ENCODE peak calls at places on chromosomes 6 and 20, in five cellular contexts. X is adrenal gland, F is tibial artery, P is heart left ventricle, J is left ventricle myocardium inferior. U is an unnamed sample.

GRCh38 chr6:122825180-122825579 is 36.1 kb downstream of the SMPDL3A start:
- DNase-seq in X (no peak), F (no peak), P (no peak), J (no peak), U (no peak)

GRCh38 chr6:166351715-166352285 is 9.5 kb upstream of the SFT2D1 start:
- DNase-seq in X (no peak), F (no peak), P (no peak), J (no peak), U (no peak)

GRCh38 chr6:107763959-107764358 is 60.2 kb downstream of the SCML4 start:
- DNase-seq in X (no peak), F (no peak), P (no peak), J (no peak), U (no peak)

GRCh38 chr20:47454298-47455132 is 47.2 kb upstream of the NCOA3 start:
- DNase-seq in X (no peak), F (no peak), P (no peak), J (no peak), U (no peak)

GRCh38 chr6:35611235-35611634 is 77.5 kb downstream of the FKBP5 start:
- DNase-seq in X (no peak), F (no peak), P (no peak), J (no peak), U (no peak)

GRCh38 chr6:140061422-140062041 is 687.1 kb upstream of the CITED2 start:
- DNase-seq in X (no peak), F (no peak), P (no peak), J (no peak), U (no peak)

GRCh38 chr20:22438926-22439325 is 145.4 kb downstream of the FOXA2 start:
- DNase-seq in X (no peak), F (no peak), P (no peak), J (no peak), U (no peak)

GRCh38 chr6:166997768-166998255 is 1.4 kb upstream of the CEP43 start:
- DNase-seq in X (peak; percentile 78), F (peak; percentile 64), P (peak; percentile 37), J (peak; percentile 47), U (peak; percentile 61)

GRCh38 chr20:56017560-56017959 is 12.2 kb upstream of the CBLN4 start:
- DNase-seq in X (no peak), F (no peak), P (no peak), J (no peak), U (no peak)

GRCh38 chr6:80332013-80332412 is 225.5 kb downstream of the BCKDHB start:
- DNase-seq in X (no peak), F (no peak), P (no peak), J (no peak), U (no peak)

GRCh38 chr20:34531608-34532265 is 15.5 kb downstream of the DYNLRB1 start:
- DNase-seq in X (no peak), F (peak; percentile 13), P (peak; percentile 6), J (no peak), U (no peak)

GRCh38 chr6:107419747-107420146 is 39.6 kb downstream of the PDSS2 start:
- DNase-seq in X (no peak), F (no peak), P (no peak), J (no peak), U (no peak)

GRCh38 chr6:20156824-20157223 is 55.4 kb downstream of the MBOAT1 start:
- DNase-seq in X (no peak), F (no peak), P (no peak), J (no peak), U (no peak)

GRCh38 chr6:133001040-133001570 is 186.7 kb downstream of the RPS12 start:
- DNase-seq in X (no peak), F (no peak), P (no peak), J (no peak), U (no peak)

GRCh38 chr6:57267586-57268293 is 45.6 kb upstream of the RAB23 start:
- DNase-seq in X (peak; percentile 53), F (no peak), P (peak; percentile 33), J (no peak), U (no peak)

GRCh38 chr6:150813993-150814359 is 51.5 kb upstream of the MTHFD1L start:
- DNase-seq in X (no peak), F (no peak), P (no peak), J (no peak), U (no peak)

GRCh38 chr6:166957087-166957804 is 896 bp upstream of the RNASET2 start:
- DNase-seq in X (peak; percentile 56), F (peak; percentile 77), P (peak; percentile 73), J (peak; percentile 66), U (peak; percentile 68)

GRCh38 chr6:52391599-52391998 is 28.5 kb upstream of the EFHC1 start:
- DNase-seq in X (no peak), F (no peak), P (no peak), J (no peak), U (no peak)

GRCh38 chr20:20079102-20079784 is 26.9 kb downstream of the CFAP61 start:
- DNase-seq in X (no peak), F (no peak), P (no peak), J (no peak), U (no peak)

GRCh38 chr20:20084296-20084752 is 32.0 kb downstream of the CFAP61 start:
- DNase-seq in X (no peak), F (no peak), P (peak; percentile 65), J (peak; percentile 20), U (no peak)

GRCh38 chr20:20085071-20085470 is 32.7 kb downstream of the CFAP61 start:
- DNase-seq in X (no peak), F (peak; percentile 80), P (peak; percentile 90), J (peak; percentile 77), U (no peak)

GRCh38 chr20:20085812-20086211 is 33.5 kb downstream of the CFAP61 start:
- DNase-seq in X (no peak), F (peak; percentile 72), P (peak; percentile 73), J (no peak), U (no peak)

GRCh38 chr20:20083796-20084195 is 31.5 kb downstream of the CFAP61 start:
- DNase-seq in X (no peak), F (no peak), P (no peak), J (no peak), U (no peak)
- TF ChIP-seq CTCF in X (peak; percentile 28), F (peak; percentile 66), P (peak; percentile 65), J (peak; percentile 59), U (peak; percentile 79)

DNA sequence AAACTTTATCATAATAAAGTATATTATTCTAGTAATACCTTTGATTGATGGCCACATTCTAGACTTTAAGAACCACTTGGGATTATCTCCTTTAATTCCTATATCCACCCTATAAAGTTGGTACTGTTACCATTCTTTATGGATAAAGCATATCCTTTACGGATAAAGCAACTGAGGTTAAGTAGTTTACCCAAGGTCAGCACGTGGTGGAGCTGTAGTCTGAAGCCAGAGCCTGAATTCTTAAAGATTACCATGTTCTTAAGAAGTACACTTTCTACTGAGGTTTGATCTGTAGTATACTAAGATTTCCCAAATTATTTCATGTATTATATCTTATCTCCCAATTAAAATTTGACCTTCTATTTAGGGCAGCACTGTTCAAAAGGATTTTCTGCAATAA is 3.0 kb upstream of the NCOA7 start:
- DNase-seq in X (no peak), F (no peak), P (no peak), J (no peak), U (no peak)
- TF ChIP-seq CTCF in X (peak; percentile 15), F (no peak), P (peak; percentile 49), J (peak; percentile 55), U (peak; percentile 29)

GRCh38 chr6:87397656-87398055 is 10.1 kb upstream of the CFAP206 start:
- DNase-seq in X (no peak), F (no peak), P (no peak), J (no peak), U (no peak)
- TF ChIP-seq CTCF in X (no peak), F (no peak), P (no peak), J (no peak), U (no peak)

GRCh38 chr6:106092279-106092678 is 6.1 kb downstream of the PRDM1 start:
- DNase-seq in X (no peak), F (no peak), P (no peak), J (no peak), U (no peak)

GRCh38 chr6:106085687-106085983 is 501 bp upstream of the PRDM1 start:
- DNase-seq in X (no peak), F (no peak), P (no peak), J (no peak), U (no peak)

GRCh38 chr6:106087548-106088325 is 1.6 kb downstream of the PRDM1 start:
- DNase-seq in X (peak; percentile 27), F (no peak), P (peak; percentile 43), J (peak; percentile 23), U (no peak)

GRCh38 chr6:106085984-106086832 is at the start of gene PRDM1:
- DNase-seq in X (peak; percentile 69), F (peak; percentile 80), P (peak; percentile 66), J (peak; percentile 71), U (peak; percentile 91)

DNA sequence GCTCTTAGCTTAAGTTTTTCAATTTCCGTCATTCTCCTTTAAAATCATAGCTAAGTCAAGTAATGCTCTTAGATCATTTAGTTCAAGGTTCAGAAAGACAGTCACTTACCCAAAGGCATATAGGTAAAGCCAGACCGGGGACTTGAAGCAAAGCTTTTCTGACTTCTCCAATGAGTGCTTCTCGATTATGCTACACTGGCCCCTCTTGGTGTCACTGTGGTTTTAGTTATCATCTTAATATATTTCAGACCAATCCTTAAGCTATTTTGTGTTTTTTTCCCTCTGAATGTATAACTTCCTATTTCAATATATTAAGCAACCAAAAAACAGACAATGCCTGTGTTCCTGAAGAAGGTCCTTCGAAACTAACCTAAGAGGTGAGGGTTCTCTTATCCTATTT is 3.8 kb downstream of the PRDM1 start:
- DNase-seq in X (no peak), F (no peak), P (no peak), J (no peak), U (no peak)
- TF ChIP-seq CTCF in X (no peak), F (no peak), P (peak; percentile 21), J (no peak), U (peak; percentile 25)

DNA sequence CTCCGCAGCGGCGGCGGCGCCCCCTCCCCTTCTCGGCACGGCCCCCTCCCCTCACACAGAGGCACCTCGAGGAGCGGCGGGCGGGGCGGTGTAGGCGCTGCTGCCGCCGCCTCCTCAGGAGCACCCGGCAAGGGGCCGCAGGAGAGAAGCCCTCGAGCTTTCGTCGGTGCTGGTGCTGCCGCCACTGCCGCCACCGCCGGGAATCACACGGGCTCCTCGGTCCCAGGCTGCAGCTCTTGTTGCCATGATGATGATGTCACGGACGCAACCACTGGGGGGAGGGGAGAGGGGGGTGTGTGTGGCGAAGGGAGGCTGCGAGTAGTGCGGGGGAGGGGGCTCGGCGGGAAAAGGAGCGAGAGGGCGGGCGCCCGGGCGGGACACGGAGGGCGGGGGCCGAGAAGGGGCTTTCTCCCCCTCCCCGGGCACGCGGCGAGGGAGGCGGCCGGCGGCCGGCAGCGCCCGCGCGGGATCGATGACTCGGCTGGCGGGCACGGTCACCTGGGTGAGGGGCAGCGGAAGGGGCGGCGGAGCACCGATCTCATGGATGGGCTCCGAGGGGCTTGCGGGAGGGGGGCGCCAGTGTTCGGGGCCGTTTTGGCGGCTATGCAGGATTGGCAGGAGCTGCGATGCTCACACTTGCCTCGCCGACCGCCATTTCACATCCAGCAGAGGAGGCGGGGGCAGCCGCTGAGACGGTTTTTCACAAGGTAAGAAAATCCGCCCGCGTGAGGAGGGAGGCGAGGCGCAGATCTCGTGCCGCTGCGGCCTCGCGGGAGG is at the start of gene REV3L:
- DNase-seq in X (peak; percentile 94), F (peak; percentile 94), P (peak; percentile 90), J (peak; percentile 88), U (peak; percentile 89)
- TF ChIP-seq CTCF in X (no peak), F (no peak), P (no peak), J (no peak), U (no peak)

U was measured in CD14-positive monocyte.